ENCODE peak calls at places on chromosomes 4 and X, in nine cellular contexts. L, E, K, N, F, J, U, B and D are unnamed samples.

GRCh38 chrX:77431227-77431626 is 16.0 kb upstream of the FGF16 start:
- DNase-seq in J (no peak), B (no peak), L (no peak), N (no peak), E (no peak), K (peak), U (peak), F (no peak), D (peak)

GRCh38 chr4:108512615-108513505 is 107.5 kb upstream of the RPL34 start:
- DNase-seq in E (peak), U (peak), N (peak), B (no peak), L (peak), J (no peak), K (peak), F (peak), D (peak)

GRCh38 chrX:123525131-123525725 is 207.6 kb downstream of the THOC2 start:
- DNase-seq in E (no peak), F (no peak), L (no peak), K (no peak), B (no peak), J (no peak), N (no peak), U (peak), D (no peak)

GRCh38 chrX:9875801-9876200 is 89.6 kb downstream of the SHROOM2 start:
- DNase-seq in B (no peak), J (no peak), F (no peak), K (no peak), U (no peak), L (no peak), E (no peak), N (no peak), D (no peak)

GRCh38 chrX:119410027-119410819 is 11.1 kb downstream of the SLC25A43 start:
- DNase-seq in B (no peak), E (peak), F (no peak), L (no peak), U (peak), N (peak), K (no peak), J (peak), D (peak)

GRCh38 chr4:121053601-121054143 is 18.7 kb downstream of the NDNF start:
- DNase-seq in B (no peak), U (peak), K (no peak), L (no peak), N (peak), J (no peak), F (no peak), E (peak), D (no peak)

GRCh38 chr4:39151120-39151713 is 31.1 kb upstream of the WDR19 start:
- DNase-seq in L (no peak), F (no peak), E (no peak), B (no peak), N (no peak), K (no peak), J (no peak), U (peak), D (peak)

GRCh38 chrX:133580630-133581029 is 165.3 kb upstream of the GPC4 start:
- DNase-seq in L (no peak), J (no peak), U (no peak), N (peak), F (no peak), E (no peak), B (no peak), K (no peak), D (no peak)

GRCh38 chrX:84469226-84469625 is 33.0 kb downstream of the HDX start:
- DNase-seq in N (peak), J (no peak), F (no peak), B (no peak), U (no peak), E (no peak), K (no peak), L (no peak), D (peak)

GRCh38 chr4:38106301-38106700 is 146.1 kb downstream of the PTTG2 start:
- DNase-seq in B (no peak), F (no peak), J (no peak), E (no peak), K (no peak), L (no peak), N (no peak), U (peak), D (no peak)

GRCh38 chrX:16785247-16786138 is 773 bp upstream of the TXLNG start:
- DNase-seq in K (peak), B (no peak), L (peak), N (peak), U (no peak), F (no peak), E (peak), J (peak), D (no peak)

GRCh38 chr4:123776267-123776666 is 379.7 kb downstream of the SPRY1 start:
- DNase-seq in B (no peak), U (no peak), E (no peak), N (no peak), K (no peak), L (no peak), F (no peak), J (no peak), D (no peak)

GRCh38 chr4:54794033-54794432 is 136.3 kb downstream of the KIT start:
- DNase-seq in U (no peak), F (no peak), E (no peak), N (no peak), K (no peak), J (no peak), L (no peak), B (no peak), D (no peak)

GRCh38 chr4:148261861-148262260 is 180.4 kb downstream of the NR3C2 start:
- DNase-seq in J (no peak), N (peak), L (no peak), U (no peak), K (no peak), B (no peak), F (no peak), E (no peak), D (no peak)

GRCh38 chr4:5710962-5711478 is at the start of gene EVC:
- DNase-seq in J (peak), B (peak), E (peak), L (peak), F (no peak), N (peak), K (peak), U (peak), D (peak)

GRCh38 chr4:119646347-119647071 is 17.9 kb upstream of the PDE5A start:
- DNase-seq in J (no peak), L (no peak), B (no peak), K (no peak), E (no peak), N (no peak), U (no peak), F (no peak), D (no peak)

GRCh38 chrX:32483534-32484136 is 727.7 kb downstream of the DMD start:
- DNase-seq in E (no peak), L (peak), K (peak), N (peak), J (no peak), B (no peak), U (peak), F (no peak), D (no peak)

GRCh38 chrX:118350221-118350620 is 4.3 kb downstream of the WDR44 start:
- DNase-seq in J (no peak), B (no peak), U (no peak), N (no peak), F (no peak), L (no peak), E (no peak), K (no peak), D (peak)

GRCh38 chr4:114509340-114509739 is 89.3 kb upstream of the UGT8 start:
- DNase-seq in K (no peak), J (no peak), B (no peak), E (no peak), U (no peak), L (no peak), N (no peak), F (no peak), D (no peak)

GRCh38 chrX:39755152-39756032 is 342.4 kb downstream of the BCOR start:
- DNase-seq in U (peak), L (peak), F (no peak), N (peak), E (peak), B (no peak), K (no peak), J (peak), D (peak)

DNA sequence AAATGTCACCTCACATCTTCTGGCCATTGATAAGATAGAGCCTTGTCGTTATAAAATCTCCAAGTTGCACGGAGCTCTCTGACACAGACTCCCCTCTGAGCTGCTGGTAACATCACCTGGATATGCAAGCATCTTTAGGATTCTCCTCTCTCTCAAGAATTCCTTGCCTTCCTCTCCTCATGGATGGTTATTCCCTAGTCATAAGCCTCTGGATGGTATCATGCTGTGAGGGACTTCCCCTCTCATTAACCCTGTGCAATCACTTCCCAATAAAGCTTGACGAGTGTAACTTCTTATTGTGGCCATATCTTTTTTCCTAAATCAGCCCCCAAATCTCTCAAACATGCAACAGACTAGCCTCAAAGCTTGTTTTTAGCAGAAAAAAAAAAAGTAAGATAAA is 1057.0 kb upstream of the SLIT2 start:
- DNase-seq in N (no peak), K (peak), L (peak), U (peak), F (no peak), E (no peak), B (no peak), J (no peak), D (no peak)
- H3K27ac ChIP-seq in N (no peak), K (peak), L (no peak), U (peak), F (no peak), E (no peak), B (no peak), J (no peak), D (no peak)

GRCh38 chr4:185566425-185566824 is 31.1 kb upstream of the PDLIM3 start:
- DNase-seq in U (peak), J (peak), L (no peak), E (no peak), B (no peak), K (no peak), F (no peak), N (no peak), D (no peak)

GRCh38 chr4:185573651-185574199 is 38.4 kb upstream of the PDLIM3 start:
- DNase-seq in K (peak), B (no peak), U (peak), E (no peak), L (peak), F (no peak), J (no peak), N (peak), D (peak)

GRCh38 chr4:185566972-185567749 is 31.9 kb upstream of the PDLIM3 start:
- DNase-seq in U (peak), L (no peak), N (no peak), J (peak), K (no peak), B (no peak), F (no peak), E (no peak), D (peak)

GRCh38 chr4:185567828-185568442 is 32.6 kb upstream of the PDLIM3 start:
- DNase-seq in B (no peak), U (peak), N (no peak), L (no peak), J (peak), E (peak), K (no peak), F (no peak), D (peak)

GRCh38 chr4:185570727-185571126 is 35.4 kb upstream of the PDLIM3 start:
- DNase-seq in J (no peak), U (no peak), L (no peak), E (no peak), F (no peak), N (no peak), B (no peak), K (no peak), D (no peak)
- H3K27ac ChIP-seq in J (no peak), U (no peak), L (no peak), E (no peak), F (no peak), N (no peak), B (no peak), K (no peak), D (no peak)

GRCh38 chr4:40200881-40201797 is 4.3 kb downstream of the RHOH start:
- DNase-seq in J (no peak), B (no peak), U (no peak), N (peak), K (no peak), L (no peak), F (no peak), E (no peak), D (peak)

GRCh38 chr4:40204507-40205258 is 7.9 kb downstream of the RHOH start:
- DNase-seq in E (no peak), L (no peak), F (no peak), U (no peak), N (no peak), K (no peak), B (no peak), J (no peak), D (no peak)

GRCh38 chr4:40201898-40202297 is 5.1 kb downstream of the RHOH start:
- DNase-seq in F (no peak), N (no peak), J (no peak), E (no peak), K (no peak), L (no peak), U (no peak), B (no peak), D (no peak)

GRCh38 chr4:40199999-40200880 is 3.4 kb downstream of the RHOH start:
- DNase-seq in L (no peak), J (no peak), K (no peak), B (peak), N (no peak), E (no peak), F (no peak), U (no peak), D (peak)

DNA sequence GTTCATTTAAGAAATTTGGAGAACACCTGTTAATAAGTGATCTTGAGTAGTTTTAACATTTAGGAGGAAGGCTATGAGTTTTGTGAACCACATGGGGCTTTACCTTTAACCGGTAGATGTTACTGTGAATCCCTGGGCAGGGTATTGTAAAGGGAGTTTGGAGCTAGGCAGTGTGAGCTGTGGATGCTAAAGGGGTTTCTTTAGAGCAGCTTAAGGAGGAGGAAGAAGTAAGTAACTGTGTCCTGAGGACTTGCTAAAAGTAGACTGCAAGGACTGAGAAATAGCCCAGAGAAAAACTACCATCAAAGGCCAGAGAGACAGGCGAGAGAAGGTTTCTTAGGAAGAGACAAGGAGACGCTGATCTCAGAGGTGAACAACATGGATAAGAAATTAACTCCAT is 5.6 kb downstream of the RHOH start:
- DNase-seq in E (no peak), K (no peak), U (no peak), J (no peak), N (no peak), L (no peak), F (no peak), B (no peak), D (no peak)
- H3K27ac ChIP-seq in E (peak), K (no peak), U (no peak), J (no peak), N (no peak), L (no peak), F (peak), B (peak), D (no peak)

GRCh38 chr4:105978684-105979296 is 83.5 kb downstream of the NPNT start:
- DNase-seq in K (no peak), N (peak), B (no peak), E (no peak), U (no peak), L (no peak), J (no peak), F (no peak), D (peak)

GRCh38 chr4:105976913-105977312 is 81.6 kb downstream of the NPNT start:
- DNase-seq in U (no peak), K (no peak), B (no peak), E (no peak), L (no peak), J (no peak), N (no peak), F (no peak), D (no peak)

DNA sequence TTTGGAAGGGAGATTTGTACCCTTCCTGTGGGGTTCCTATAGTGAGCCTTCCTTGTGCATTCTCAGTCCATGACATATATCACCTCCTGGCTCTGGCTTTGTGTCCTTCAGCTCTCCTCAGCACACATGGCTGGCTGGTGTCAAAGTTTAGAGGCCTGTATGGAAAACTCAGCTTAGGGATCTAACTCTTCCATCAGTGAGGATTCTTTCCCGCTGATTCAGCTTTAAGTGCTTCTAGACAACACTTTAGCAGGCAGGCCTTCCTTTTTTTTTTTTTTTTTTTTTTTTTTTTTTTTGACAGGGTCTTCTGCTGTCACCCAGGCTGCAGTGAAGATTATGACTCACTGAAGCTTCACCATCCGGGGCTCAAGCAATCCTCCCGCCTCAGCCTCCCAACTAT is 84.2 kb downstream of the NPNT start:
- DNase-seq in U (no peak), N (peak), B (no peak), K (no peak), L (no peak), E (no peak), J (no peak), F (no peak), D (peak)
- H3K27ac ChIP-seq in U (no peak), N (no peak), B (no peak), K (no peak), L (no peak), E (no peak), J (no peak), F (no peak), D (peak)